ENCODE peak calls at places on chromosome 20, in four cellular contexts. Z is fibroblast of the aortic adventitia, Y is bronchial epithelial cell, W is cardiac muscle cell. J is an unnamed sample.

GRCh38 chr20:59405226-59405815 is 104.9 kb downstream of the EDN3 start:
- DNase-seq in W (no peak), Y (no peak), Z (no peak), J (no peak)

GRCh38 chr20:4170621-4171537 is 155.5 kb upstream of the RNF24 start:
- DNase-seq in Z (no peak), W (peak; percentile 71), Y (no peak), J (no peak)

GRCh38 chr20:6976535-6976934 is 209.0 kb downstream of the BMP2 start:
- DNase-seq in Y (peak; percentile 31), Z (no peak), W (no peak), J (no peak)

GRCh38 chr20:46324960-46325703 is 16.8 kb upstream of the CDH22 start:
- DNase-seq in Z (peak; percentile 29), Y (peak; percentile 35), W (peak; percentile 47), J (no peak)

GRCh38 chr20:5170341-5170740 is 43.5 kb downstream of the CDS2 start:
- DNase-seq in W (no peak), Z (no peak), Y (no peak), J (no peak)

GRCh38 chr20:51488331-51488730 is 54.2 kb downstream of the NFATC2 start:
- DNase-seq in W (no peak), Z (no peak), Y (no peak), J (no peak)

GRCh38 chr20:48262396-48262795 is 477.1 kb upstream of the SULF2 start:
- DNase-seq in W (no peak), Y (no peak), Z (no peak), J (no peak)

GRCh38 chr20:47175501-47175900 is 181.0 kb downstream of the ZMYND8 start:
- DNase-seq in W (peak; percentile 34), Z (no peak), Y (no peak), J (no peak)

GRCh38 chr20:23248524-23248923 is 102.1 kb upstream of the NXT1 start:
- DNase-seq in Z (no peak), W (no peak), Y (no peak), J (no peak)

GRCh38 chr20:38863024-38863851 is 57.7 kb downstream of the PPP1R16B start:
- DNase-seq in Y (no peak), W (no peak), Z (no peak), J (peak; percentile 65)

GRCh38 chr20:38724603-38725457 is 544 bp downstream of the SLC32A1 start:
- DNase-seq in Z (no peak), Y (no peak), W (no peak), J (peak; percentile 60)

GRCh38 chr20:25533920-25534700 is 51.2 kb downstream of the NINL start:
- DNase-seq in W (peak; percentile 6), Y (no peak), Z (no peak), J (no peak)

GRCh38 chr20:36074983-36075382 is 79.6 kb upstream of the EPB41L1 start:
- DNase-seq in Z (no peak), W (peak; percentile 41), Y (no peak), J (no peak)

GRCh38 chr20:45238139-45238538 is 16.2 kb downstream of the SLPI start:
- DNase-seq in Y (no peak), W (no peak), Z (no peak), J (no peak)

GRCh38 chr20:40564997-40565680 is 123.9 kb downstream of the MAFB start:
- DNase-seq in W (peak; percentile 86), Z (peak; percentile 77), Y (peak; percentile 95), J (no peak)

GRCh38 chr20:10228330-10228729 is 9.7 kb downstream of the SNAP25 start:
- DNase-seq in Z (no peak), W (no peak), Y (peak; percentile 89), J (no peak)

GRCh38 chr20:8527998-8528397 is 395.9 kb downstream of the PLCB1 start:
- DNase-seq in Z (peak; percentile 91), W (peak; percentile 82), Y (peak; percentile 44), J (no peak)

GRCh38 chr20:40073535-40074111 is 615.4 kb downstream of the MAFB start:
- DNase-seq in Z (no peak), Y (no peak), W (no peak), J (no peak)

GRCh38 chr20:45448250-45448649 is 21.3 kb upstream of the WFDC2 start:
- DNase-seq in W (no peak), Y (peak; percentile 37), Z (no peak), J (no peak)

GRCh38 chr20:18187020-18187419 is 49.4 kb downstream of the KAT14 start:
- DNase-seq in W (no peak), Y (peak; percentile 96), Z (no peak), J (peak; percentile 2)

GRCh38 chr20:18188446-18188845 is 50.8 kb downstream of the KAT14 start:
- DNase-seq in Y (no peak), Z (peak; percentile 44), W (peak; percentile 64), J (no peak)

GRCh38 chr20:18191336-18191735 is 53.7 kb downstream of the KAT14 start:
- DNase-seq in Y (no peak), W (no peak), Z (no peak), J (no peak)

GRCh38 chr20:18195931-18196330 is 58.3 kb downstream of the KAT14 start:
- DNase-seq in Y (peak; percentile 7), Z (no peak), W (no peak), J (no peak)

GRCh38 chr20:18190466-18191233 is 53.0 kb downstream of the KAT14 start:
- DNase-seq in Y (peak; percentile 47), Z (no peak), W (no peak), J (no peak)
- TF ChIP-seq CTCF in Y (no peak), Z (no peak), W (no peak), J (no peak)

GRCh38 chr20:37520417-37520751 is 666 bp upstream of the NNAT start:
- DNase-seq in Y (no peak), W (no peak), Z (no peak), J (no peak)
- TF ChIP-seq CTCF in Y (no peak), W (no peak), Z (no peak), J (no peak)

GRCh38 chr20:688809-689208 is 13.2 kb upstream of the SCRT2 start:
- DNase-seq in W (no peak), Z (no peak), Y (peak; percentile 13), J (no peak)
- TF ChIP-seq CTCF in W (no peak), Z (no peak), Y (no peak), J (no peak)

GRCh38 chr20:53195882-53196610 is 223.9 kb downstream of the TSHZ2 start:
- DNase-seq in Y (no peak), Z (no peak), W (no peak), J (no peak)

GRCh38 chr20:53202781-53203180 is 230.6 kb downstream of the TSHZ2 start:
- DNase-seq in W (no peak), Z (no peak), Y (peak; percentile 22), J (no peak)

GRCh38 chr20:53205046-53205445 is 232.9 kb downstream of the TSHZ2 start:
- DNase-seq in Y (no peak), W (no peak), Z (no peak), J (no peak)

DNA sequence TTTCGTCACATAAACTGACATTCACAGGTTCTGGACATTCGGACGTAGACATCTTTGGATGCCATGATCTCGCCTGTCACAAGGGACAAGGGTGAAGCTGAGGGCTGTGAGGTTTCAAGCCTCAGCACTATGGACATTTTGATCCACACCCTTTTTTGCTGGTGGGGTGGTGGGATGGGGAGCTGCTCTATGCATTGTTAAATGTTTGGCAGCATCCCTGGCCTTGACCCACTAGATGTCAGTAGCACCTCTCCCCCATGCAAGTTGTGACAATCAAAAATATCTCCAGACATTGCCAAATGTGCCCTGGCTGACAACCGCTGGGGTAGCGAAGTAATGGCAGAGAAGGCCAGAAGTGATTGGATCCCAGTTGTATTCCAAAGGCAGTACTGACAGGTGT is 229.4 kb downstream of the TSHZ2 start:
- DNase-seq in W (no peak), Z (no peak), Y (no peak), J (no peak)
- TF ChIP-seq CTCF in W (no peak), Z (no peak), Y (no peak), J (no peak)

GRCh38 chr20:60715172-60715571 is 536.9 kb upstream of the CDH4 start:
- DNase-seq in W (no peak), Z (no peak), Y (no peak), J (no peak)

DNA sequence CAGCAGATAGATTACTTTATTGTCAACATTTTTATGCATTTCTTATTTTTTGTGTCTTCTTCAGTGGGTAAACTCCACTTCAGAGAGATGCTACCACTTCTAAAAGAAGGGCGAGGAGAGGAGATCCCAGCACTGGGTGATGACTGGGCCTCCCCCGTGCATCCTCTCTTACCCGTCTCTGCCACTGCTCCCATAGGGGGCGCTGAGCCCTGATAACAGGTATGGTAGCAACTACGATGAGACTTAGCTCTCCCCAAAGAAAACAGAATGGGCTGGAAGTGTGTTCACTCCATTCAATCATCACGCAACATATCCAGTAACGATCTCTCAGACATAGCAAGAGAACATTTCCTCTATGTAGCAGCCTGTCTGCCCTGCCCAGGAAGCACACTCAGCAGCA is 533.3 kb upstream of the CDH4 start:
- DNase-seq in W (no peak), Z (no peak), Y (peak; percentile 1), J (no peak)
- TF ChIP-seq CTCF in W (no peak), Z (no peak), Y (no peak), J (no peak)

GRCh38 chr20:32207626-32208498 is at the start of the genes PLAGL2 and POFUT1:
- DNase-seq in Y (peak; percentile 59), W (peak; percentile 92), Z (peak; percentile 74), J (peak; percentile 100)
- TF ChIP-seq CTCF in Y (peak; percentile 36), W (peak; percentile 35), Z (peak; percentile 1), J (peak; percentile 41)

DNA sequence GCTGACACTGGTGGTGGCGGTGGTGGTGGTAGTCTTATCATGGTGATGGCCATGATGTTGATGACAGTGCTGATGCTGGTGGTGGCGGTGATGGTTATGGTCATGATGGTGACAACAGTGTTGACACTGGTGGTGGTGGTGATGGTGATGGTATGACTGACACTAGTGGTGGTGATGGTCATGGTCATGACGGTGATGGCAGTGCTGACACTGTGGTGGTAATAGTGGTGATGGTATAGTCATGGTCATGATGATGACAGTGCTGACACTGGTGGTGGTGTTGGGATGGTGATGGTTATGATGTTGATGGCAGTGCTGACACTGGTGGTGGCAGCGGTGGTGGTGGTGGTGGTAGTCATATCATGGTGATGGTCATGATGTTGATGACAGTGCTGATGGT is 205.7 kb downstream of the CDH4 start:
- DNase-seq in Y (no peak), Z (no peak), W (no peak), J (no peak)
- TF ChIP-seq CTCF in Y (no peak), Z (no peak), W (no peak), J (no peak)

GRCh38 chr20:12808006-12808567 is 200.7 kb upstream of the SPTLC3 start:
- DNase-seq in W (no peak), Z (no peak), Y (no peak), J (no peak)
- TF ChIP-seq CTCF in W (no peak), Z (no peak), Y (no peak), J (no peak)

J was measured in GM13977.